ENCODE peak calls at places on chromosomes 12 and 14, in eight cellular contexts. F, I, C, V, S, B, J and R are unnamed samples.

GRCh38 chr12:82880442-82880901 is 193.8 kb downstream of the TMTC2 start:
- DNase-seq in V (peak), F (peak), B (no peak), C (no peak), J (peak), I (no peak), S (no peak), R (no peak)

GRCh38 chr12:53287741-53288216 is 7.6 kb upstream of the PFDN5 start:
- DNase-seq in B (peak), S (peak), I (peak), F (peak), C (peak), J (peak), V (peak), R (peak)

GRCh38 chr12:106791531-106791930 is 17.0 kb downstream of the RIC8B start:
- DNase-seq in B (no peak), I (no peak), S (no peak), J (no peak), F (no peak), C (no peak), V (no peak), R (peak)

GRCh38 chr12:53560912-53561589 is 53.8 kb upstream of the NPFF start:
- DNase-seq in V (no peak), B (peak), C (no peak), F (no peak), J (no peak), I (no peak), S (no peak), R (no peak)

GRCh38 chr12:53659011-53659551 is 16.8 kb downstream of the ATP5MC2 start:
- DNase-seq in J (peak), V (peak), C (peak), I (no peak), B (peak), F (peak), S (no peak), R (peak)

GRCh38 chr12:117151195-117152031 is 38.9 kb downstream of the FBXO21 start:
- DNase-seq in F (peak), J (peak), S (no peak), I (peak), V (peak), B (peak), C (no peak), R (peak)

GRCh38 chr12:116863275-116863767 is 17.9 kb downstream of the HRK start:
- DNase-seq in J (peak), F (no peak), I (no peak), B (peak), C (peak), S (no peak), V (no peak), R (peak)

GRCh38 chr14:59254911-59255545 is 66.6 kb downstream of the DAAM1 start:
- DNase-seq in V (no peak), I (no peak), B (peak), S (no peak), C (no peak), F (no peak), J (peak), R (peak)

GRCh38 chr14:99127651-99128167 is 144.3 kb downstream of the BCL11B start:
- DNase-seq in C (no peak), F (no peak), V (no peak), J (peak), S (no peak), B (no peak), I (no peak), R (peak)

GRCh38 chr14:21997300-21997699 is 323.7 kb upstream of the OR4E1 start:
- DNase-seq in C (no peak), I (no peak), B (peak), V (no peak), S (peak), F (no peak), J (no peak), R (no peak)

GRCh38 chr12:52319097-52319496 is 2.1 kb downstream of the KRT83 start:
- DNase-seq in C (no peak), V (no peak), B (no peak), I (no peak), J (no peak), S (no peak), F (peak), R (no peak)

GRCh38 chr12:74337951-74338350 is 199.7 kb upstream of the ATXN7L3B start:
- DNase-seq in J (peak), S (no peak), B (peak), I (no peak), V (no peak), C (no peak), F (no peak), R (no peak)

GRCh38 chr12:51330186-51330585 is 6.2 kb upstream of the BIN2 start:
- DNase-seq in C (no peak), F (no peak), S (no peak), I (no peak), B (no peak), V (no peak), J (peak), R (no peak)

GRCh38 chr12:92509156-92509758 is 193.5 kb upstream of the PLEKHG7 start:
- DNase-seq in V (no peak), I (no peak), B (no peak), F (no peak), S (no peak), J (peak), C (no peak), R (peak)

GRCh38 chr14:94401083-94401482 is 12.7 kb upstream of the SERPINA1 start:
- DNase-seq in C (no peak), J (peak), B (peak), S (no peak), V (no peak), I (no peak), F (no peak), R (no peak)

GRCh38 chr12:105368047-105368646 is 37.7 kb downstream of the C12orf75 start:
- DNase-seq in I (no peak), V (no peak), J (no peak), F (no peak), B (no peak), C (no peak), S (no peak), R (no peak)

GRCh38 chr12:29589271-29589670 is 91.8 kb upstream of the OVCH1 start:
- DNase-seq in F (no peak), V (no peak), J (peak), I (no peak), C (no peak), S (no peak), B (no peak), R (no peak)

GRCh38 chr12:6691473-6691872 is 2.3 kb upstream of the ZNF384 start:
- DNase-seq in F (no peak), I (no peak), J (peak), S (no peak), B (peak), V (no peak), C (no peak), R (no peak)

GRCh38 chr14:39241637-39242036 is 7.9 kb downstream of the MIA2 start:
- DNase-seq in C (no peak), I (no peak), V (no peak), S (no peak), F (no peak), J (peak), B (no peak), R (no peak)

GRCh38 chr12:127060310-127060847 is 1206.6 kb upstream of the TMEM132C start:
- DNase-seq in I (no peak), V (no peak), S (no peak), J (no peak), B (no peak), F (no peak), C (peak), R (no peak)

GRCh38 chr14:64721899-64722298 is 17.7 kb downstream of the PLEKHG3 start:
- DNase-seq in C (no peak), S (no peak), F (peak), I (no peak), V (no peak), J (no peak), B (no peak), R (no peak)

GRCh38 chr14:30270200-30271161 is 288.5 kb upstream of the G2E3 start:
- DNase-seq in V (peak), F (peak), I (peak), C (peak), S (peak), B (peak), J (peak), R (peak)

GRCh38 chr12:89346741-89347324 is 5.5 kb downstream of the DUSP6 start:
- DNase-seq in C (no peak), S (no peak), V (no peak), B (peak), J (peak), F (peak), I (no peak), R (peak)

GRCh38 chr12:76329163-76329562 is 19.1 kb downstream of the BBS10 start:
- DNase-seq in S (no peak), B (peak), I (no peak), J (peak), F (no peak), V (no peak), C (no peak), R (no peak)

GRCh38 chr12:96399081-96399918 is 939 bp downstream of the CDK17 start:
- DNase-seq in I (peak), S (peak), F (peak), C (peak), J (peak), B (peak), V (peak), R (peak)

GRCh38 chr12:53872367-53872766 is 66.3 kb upstream of the HOXC13 start:
- DNase-seq in C (no peak), J (no peak), F (no peak), B (no peak), V (no peak), I (no peak), S (no peak), R (no peak)

GRCh38 chr12:59973515-59973914 is 377.7 kb downstream of the SLC16A7 start:
- DNase-seq in S (no peak), I (no peak), V (no peak), B (peak), J (peak), F (no peak), C (no peak), R (no peak)

GRCh38 chr12:99387661-99388060 is 259.9 kb upstream of the GARIN6 start:
- DNase-seq in C (no peak), S (no peak), V (no peak), F (no peak), J (peak), I (no peak), B (no peak), R (no peak)

GRCh38 chr14:68874746-68875155 is 81.9 kb upstream of the ZFP36L1 start:
- DNase-seq in B (no peak), F (no peak), I (no peak), S (no peak), V (no peak), C (no peak), J (no peak), R (no peak)

GRCh38 chr14:59919582-59920377 is at the start of gene LRRC9:
- DNase-seq in B (peak), C (peak), J (peak), I (peak), F (peak), V (peak), S (peak), R (peak)

GRCh38 chr12:56321027-56321426 is 5.2 kb upstream of the CNPY2 start:
- DNase-seq in S (no peak), B (peak), F (no peak), I (no peak), C (no peak), J (no peak), V (no peak), R (no peak)

GRCh38 chr12:109310247-109311125 is 1.4 kb upstream of the FOXN4 start:
- DNase-seq in V (no peak), B (no peak), F (peak), C (no peak), S (no peak), J (no peak), I (no peak), R (no peak)

GRCh38 chr12:87556985-87557384 is 472.2 kb downstream of the C12orf50 start:
- DNase-seq in V (no peak), F (no peak), J (no peak), B (no peak), S (no peak), C (no peak), I (no peak), R (no peak)
- H3K27ac ChIP-seq in V (no peak), F (no peak), J (no peak), B (no peak), S (no peak), C (no peak), I (no peak), R (no peak)

GRCh38 chr14:88834883-88835431 is 10.5 kb downstream of the TTC8 start:
- DNase-seq in F (no peak), C (no peak), I (no peak), V (no peak), J (peak), B (peak), S (no peak), R (no peak)
- H3K27ac ChIP-seq in F (no peak), C (peak), I (peak), V (no peak), J (peak), B (peak), S (no peak), R (no peak)

GRCh38 chr14:61561144-61561543 is 134.2 kb upstream of the HIF1A start:
- DNase-seq in V (no peak), F (no peak), S (no peak), J (peak), B (peak), C (no peak), I (no peak), R (peak)

GRCh38 chr14:61561657-61562276 is 133.5 kb upstream of the HIF1A start:
- DNase-seq in I (peak), F (peak), B (peak), C (peak), J (peak), S (no peak), V (peak), R (peak)

GRCh38 chr14:61558271-61558670 is 137.0 kb upstream of the HIF1A start:
- DNase-seq in S (no peak), J (peak), V (no peak), C (no peak), F (no peak), I (no peak), B (no peak), R (peak)

GRCh38 chr14:61559641-61560201 is 135.6 kb upstream of the HIF1A start:
- DNase-seq in C (no peak), B (no peak), F (peak), V (no peak), S (no peak), J (no peak), I (no peak), R (peak)

GRCh38 chr14:61560323-61560722 is 135.0 kb upstream of the HIF1A start:
- DNase-seq in I (no peak), V (no peak), F (no peak), J (no peak), B (no peak), C (no peak), S (no peak), R (no peak)
- H3K27ac ChIP-seq in I (peak), V (no peak), F (peak), J (peak), B (peak), C (peak), S (no peak), R (peak)

GRCh38 chr12:11729008-11729407 is 79.5 kb downstream of the ETV6 start:
- DNase-seq in I (no peak), J (no peak), V (peak), B (no peak), F (peak), S (no peak), C (peak), R (no peak)
- H3K27ac ChIP-seq in I (peak), J (no peak), V (peak), B (no peak), F (peak), S (no peak), C (peak), R (no peak)

GRCh38 chr12:49109631-49110172 is 945 bp downstream of the LMBR1L start:
- DNase-seq in S (no peak), F (no peak), I (no peak), B (no peak), C (no peak), J (peak), V (no peak), R (no peak)
- H3K27ac ChIP-seq in S (peak), F (peak), I (peak), B (peak), C (peak), J (peak), V (peak), R (no peak)

DNA sequence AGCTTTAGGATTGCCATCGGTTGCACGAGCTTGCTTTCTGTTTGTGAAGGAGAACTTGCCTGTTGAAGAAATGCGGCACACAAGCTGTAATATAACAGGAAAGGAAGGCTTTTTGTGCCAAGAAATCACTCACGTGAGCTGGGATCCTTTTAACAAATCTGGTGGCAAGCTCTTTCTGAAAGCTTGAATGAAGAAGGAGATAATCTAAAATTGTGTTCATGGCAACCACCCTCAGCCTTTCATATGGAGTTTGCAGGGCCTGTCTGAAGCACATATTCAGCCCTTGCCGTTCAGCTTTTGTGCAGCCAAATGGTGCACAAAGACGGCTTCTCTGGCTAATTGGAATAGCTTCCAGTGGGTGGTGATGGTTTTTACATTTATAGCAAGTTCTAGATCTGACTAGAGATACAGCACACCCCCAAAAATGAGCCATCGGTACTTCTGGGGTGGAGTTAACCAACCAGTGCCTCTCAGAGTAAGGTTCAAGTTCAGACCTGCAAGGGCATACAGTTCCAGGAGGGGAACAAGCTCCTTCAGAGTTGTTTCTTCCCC is 107.4 kb downstream of the AEBP2 start:
- DNase-seq in V (no peak), I (no peak), B (peak), F (no peak), S (no peak), J (peak), C (no peak), R (no peak)
- H3K27ac ChIP-seq in V (no peak), I (peak), B (peak), F (peak), S (no peak), J (peak), C (peak), R (no peak)

GRCh38 chr14:100406505-100407131 is 83.5 kb downstream of the SLC25A47 start:
- DNase-seq in V (peak), S (peak), B (peak), F (peak), J (peak), C (peak), I (no peak), R (no peak)

GRCh38 chr14:100403802-100404201 is 80.7 kb downstream of the SLC25A47 start:
- DNase-seq in I (no peak), J (no peak), S (no peak), V (no peak), C (no peak), F (no peak), B (no peak), R (no peak)

GRCh38 chr14:100405752-100406455 is 82.8 kb downstream of the SLC25A47 start:
- DNase-seq in F (peak), C (no peak), J (no peak), V (peak), B (no peak), S (no peak), I (no peak), R (no peak)

GRCh38 chr14:100402631-100403030 is 79.5 kb downstream of the SLC25A47 start:
- DNase-seq in S (no peak), I (no peak), F (peak), B (peak), J (peak), V (no peak), C (no peak), R (no peak)

GRCh38 chr14:100404419-100404818 is 81.3 kb downstream of the SLC25A47 start:
- DNase-seq in B (no peak), V (no peak), F (no peak), I (no peak), J (no peak), S (no peak), C (no peak), R (no peak)
- H3K27ac ChIP-seq in B (no peak), V (no peak), F (no peak), I (no peak), J (no peak), S (no peak), C (no peak), R (no peak)

GRCh38 chr14:76936483-76936882 is 92.0 kb downstream of the IRF2BPL start:
- DNase-seq in J (peak), V (no peak), C (peak), I (no peak), S (no peak), F (no peak), B (peak), R (no peak)

GRCh38 chr14:76940057-76940456 is 88.5 kb downstream of the IRF2BPL start:
- DNase-seq in B (no peak), J (no peak), C (no peak), S (no peak), I (no peak), F (no peak), V (no peak), R (no peak)

GRCh38 chr14:76939015-76939742 is 89.3 kb downstream of the IRF2BPL start:
- DNase-seq in F (no peak), C (no peak), V (no peak), S (no peak), J (no peak), B (no peak), I (no peak), R (no peak)

GRCh38 chr14:76938092-76938500 is 90.4 kb downstream of the IRF2BPL start:
- DNase-seq in V (no peak), J (peak), B (peak), F (no peak), I (no peak), S (no peak), C (no peak), R (peak)

GRCh38 chr14:76937181-76938091 is 91.1 kb downstream of the IRF2BPL start:
- DNase-seq in J (peak), S (no peak), V (no peak), F (peak), I (no peak), C (peak), B (peak), R (peak)
- H3K27ac ChIP-seq in J (peak), S (no peak), V (no peak), F (no peak), I (no peak), C (peak), B (peak), R (peak)

GRCh38 chr12:3217683-3218079 is 140.5 kb downstream of the TSPAN9 start:
- DNase-seq in B (no peak), F (no peak), C (no peak), V (no peak), S (no peak), I (no peak), J (no peak), R (no peak)

GRCh38 chr12:3216726-3217682 is 139.8 kb downstream of the TSPAN9 start:
- DNase-seq in J (peak), S (no peak), C (no peak), F (no peak), V (no peak), B (peak), I (no peak), R (peak)

GRCh38 chr12:3215410-3215975 is 138.3 kb downstream of the TSPAN9 start:
- DNase-seq in F (no peak), J (no peak), V (no peak), C (no peak), S (no peak), I (no peak), B (no peak), R (no peak)

GRCh38 chr12:3214508-3215365 is 137.6 kb downstream of the TSPAN9 start:
- DNase-seq in B (no peak), F (no peak), S (no peak), J (no peak), C (no peak), V (no peak), I (no peak), R (no peak)

DNA sequence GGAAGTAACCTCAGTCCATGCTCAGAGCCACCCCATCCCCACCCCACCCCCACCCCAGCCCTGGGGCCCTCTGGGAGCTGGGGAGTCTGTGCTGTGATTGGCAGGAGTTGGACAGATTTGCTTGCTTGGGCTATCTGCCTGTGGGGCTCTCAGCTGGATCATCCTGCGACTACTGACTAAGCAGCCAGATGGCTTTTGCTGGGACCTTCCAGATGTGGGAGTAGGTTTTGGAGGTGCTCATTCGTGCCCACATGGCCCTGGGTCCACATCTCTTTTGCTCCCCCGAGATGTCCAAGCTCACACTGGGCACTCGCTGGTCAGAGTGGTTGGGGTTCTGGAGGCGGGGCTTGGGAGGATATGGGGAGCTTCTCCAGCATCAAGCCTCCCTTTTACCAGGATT is 138.9 kb downstream of the TSPAN9 start:
- DNase-seq in C (no peak), B (no peak), J (no peak), S (no peak), F (no peak), I (no peak), V (no peak), R (no peak)
- H3K27ac ChIP-seq in C (no peak), B (no peak), J (no peak), S (no peak), F (no peak), I (no peak), V (no peak), R (no peak)